ENCODE peak calls at places on chromosomes 16 and 17, in five cellular contexts. X is MV-4-11, R is neural crest cell, K is HCT116, O is NCI-H1048. Q is an unnamed sample.

GRCh38 chr17:74407384-74407783 is 24.5 kb upstream of the GPRC5C start:
- DNase-seq in X (no peak), R (no peak), K (no peak), O (no peak), Q (no peak)

GRCh38 chr17:9402590-9403199 is 172.9 kb downstream of the STX8 start:
- DNase-seq in X (peak; percentile 27), R (peak; percentile 38), K (peak; percentile 16), O (no peak), Q (no peak)

GRCh38 chr16:55323637-55324490 is at the start of gene IRX6:
- DNase-seq in X (no peak), R (peak; percentile 59), K (no peak), O (no peak), Q (no peak)

GRCh38 chr16:59067207-59067606 is 333.1 kb upstream of the GOT2 start:
- DNase-seq in X (peak; percentile 99), R (no peak), K (no peak), O (no peak), Q (no peak)

GRCh38 chr17:8681175-8681949 is 50.8 kb upstream of the MYH10 start:
- DNase-seq in X (no peak), R (no peak), K (no peak), O (no peak), Q (no peak)

GRCh38 chr17:81967533-81968395 is 6.8 kb upstream of the NOTUM start:
- DNase-seq in X (peak; percentile 86), R (peak; percentile 86), K (peak; percentile 83), O (no peak), Q (no peak)

GRCh38 chr17:6674586-6674985 is 23.0 kb downstream of the C17orf100 start:
- DNase-seq in X (no peak), R (no peak), K (no peak), O (no peak), Q (no peak)

GRCh38 chr17:44786551-44787081 is 27.8 kb downstream of the ADAM11 start:
- DNase-seq in X (no peak), R (no peak), K (no peak), O (no peak), Q (no peak)

GRCh38 chr17:57629886-57630285 is 115.2 kb downstream of the CCDC182 start:
- DNase-seq in X (no peak), R (no peak), K (no peak), O (no peak), Q (no peak)

GRCh38 chr16:71426069-71426879 is 15.6 kb downstream of the TLE7 start:
- DNase-seq in X (no peak), R (peak; percentile 65), K (peak; percentile 95), O (no peak), Q (no peak)

GRCh38 chr17:34252890-34253525 is 2.1 kb upstream of the CCL2 start:
- DNase-seq in X (no peak), R (no peak), K (no peak), O (no peak), Q (no peak)

GRCh38 chr16:57013902-57014301 is 24.5 kb downstream of the NLRC5 start:
- DNase-seq in X (peak; percentile 49), R (no peak), K (no peak), O (no peak), Q (no peak)